ENCODE peak calls at places on chromosomes 2 and 18, in eight cellular contexts. One of them, this sample, is unnamed.
A peak's percentile ranks its signal among the peaks of the same experiment; 100 is the strongest.

GRCh38 chr2:23926289-23926749 is 604 bp downstream of the ATAD2B start:
- DNase-seq in spleen: peak; percentile 91
- DNase-seq in right cardiac atrium: peak; percentile 44
- DNase-seq in adrenal gland: peak; percentile 48
- DNase-seq in fibroblast of lung: no peak
- DNase-seq in pancreas: no peak
- DNase-seq in stomach: peak; percentile 43
- DNase-seq in uterus: no peak
- DNase-seq in this sample: peak; percentile 84

GRCh38 chr2:17540813-17541513 is 467 bp downstream of the VSNL1 start:
- DNase-seq in spleen: no peak
- DNase-seq in right cardiac atrium: no peak
- DNase-seq in adrenal gland: no peak
- DNase-seq in fibroblast of lung: no peak
- DNase-seq in pancreas: no peak
- DNase-seq in stomach: no peak
- DNase-seq in uterus: no peak
- DNase-seq in this sample: no peak

GRCh38 chr2:73642338-73643018 is at the start of gene NAT8:
- DNase-seq in spleen: no peak
- DNase-seq in right cardiac atrium: no peak
- DNase-seq in adrenal gland: no peak
- DNase-seq in fibroblast of lung: no peak
- DNase-seq in pancreas: no peak
- DNase-seq in stomach: no peak
- DNase-seq in uterus: no peak
- DNase-seq in this sample: no peak

GRCh38 chr2:60819155-60819862 is 62.1 kb upstream of the REL start:
- DNase-seq in spleen: peak; percentile 89
- DNase-seq in right cardiac atrium: no peak
- DNase-seq in adrenal gland: no peak
- DNase-seq in fibroblast of lung: no peak
- DNase-seq in pancreas: no peak
- DNase-seq in stomach: peak; percentile 41
- DNase-seq in uterus: no peak
- DNase-seq in this sample: no peak

GRCh38 chr18:49560277-49561126 is 1.4 kb upstream of the LIPG start:
- DNase-seq in spleen: no peak
- DNase-seq in right cardiac atrium: no peak
- DNase-seq in adrenal gland: no peak
- DNase-seq in fibroblast of lung: no peak
- DNase-seq in pancreas: no peak
- DNase-seq in stomach: no peak
- DNase-seq in uterus: no peak
- DNase-seq in this sample: no peak

GRCh38 chr2:84481702-84482101 is 22.6 kb upstream of the SUCLG1 start:
- DNase-seq in spleen: no peak
- DNase-seq in right cardiac atrium: no peak
- DNase-seq in adrenal gland: no peak
- DNase-seq in fibroblast of lung: peak; percentile 42
- DNase-seq in pancreas: no peak
- DNase-seq in stomach: no peak
- DNase-seq in uterus: no peak
- DNase-seq in this sample: no peak

GRCh38 chr2:110219496-110220192 is 7.3 kb upstream of the MTLN start:
- DNase-seq in spleen: no peak
- DNase-seq in right cardiac atrium: no peak
- DNase-seq in adrenal gland: no peak
- DNase-seq in fibroblast of lung: no peak
- DNase-seq in pancreas: no peak
- DNase-seq in stomach: no peak
- DNase-seq in uterus: no peak
- DNase-seq in this sample: no peak

GRCh38 chr18:62555135-62555534 is 32.3 kb downstream of the ZCCHC2 start:
- DNase-seq in spleen: no peak
- DNase-seq in right cardiac atrium: no peak
- DNase-seq in adrenal gland: no peak
- DNase-seq in fibroblast of lung: peak; percentile 49
- DNase-seq in pancreas: no peak
- DNase-seq in stomach: no peak
- DNase-seq in uterus: no peak
- DNase-seq in this sample: no peak

GRCh38 chr2:119606674-119607073 is 62.4 kb downstream of the CFAP221 start:
- DNase-seq in spleen: no peak
- DNase-seq in right cardiac atrium: no peak
- DNase-seq in adrenal gland: no peak
- DNase-seq in fibroblast of lung: no peak
- DNase-seq in pancreas: no peak
- DNase-seq in stomach: no peak
- DNase-seq in uterus: no peak
- DNase-seq in this sample: no peak

GRCh38 chr2:147525724-147526489 is 318.9 kb upstream of the ACVR2A start:
- DNase-seq in spleen: no peak
- DNase-seq in right cardiac atrium: no peak
- DNase-seq in adrenal gland: no peak
- DNase-seq in fibroblast of lung: peak; percentile 14
- DNase-seq in pancreas: peak; percentile 44
- DNase-seq in stomach: peak; percentile 65
- DNase-seq in uterus: no peak
- DNase-seq in this sample: no peak

GRCh38 chr2:241030883-241031282 is 32.5 kb downstream of the SNED1 start:
- DNase-seq in spleen: no peak
- DNase-seq in right cardiac atrium: no peak
- DNase-seq in adrenal gland: no peak
- DNase-seq in fibroblast of lung: no peak
- DNase-seq in pancreas: no peak
- DNase-seq in stomach: no peak
- DNase-seq in uterus: no peak
- DNase-seq in this sample: no peak

GRCh38 chr18:9719421-9719981 is 11.4 kb downstream of the RAB31 start:
- DNase-seq in spleen: no peak
- DNase-seq in right cardiac atrium: no peak
- DNase-seq in adrenal gland: peak; percentile 69
- DNase-seq in fibroblast of lung: peak; percentile 85
- DNase-seq in pancreas: no peak
- DNase-seq in stomach: no peak
- DNase-seq in uterus: peak; percentile 54
- DNase-seq in this sample: peak; percentile 85

GRCh38 chr2:159489476-159489875 is 126.9 kb downstream of the BAZ2B start:
- DNase-seq in spleen: no peak
- DNase-seq in right cardiac atrium: no peak
- DNase-seq in adrenal gland: no peak
- DNase-seq in fibroblast of lung: no peak
- DNase-seq in pancreas: no peak
- DNase-seq in stomach: no peak
- DNase-seq in uterus: no peak
- DNase-seq in this sample: no peak

GRCh38 chr2:221289389-221289788 is 282.7 kb downstream of the EPHA4 start:
- DNase-seq in spleen: no peak
- DNase-seq in right cardiac atrium: no peak
- DNase-seq in adrenal gland: no peak
- DNase-seq in fibroblast of lung: no peak
- DNase-seq in pancreas: no peak
- DNase-seq in stomach: no peak
- DNase-seq in uterus: no peak
- DNase-seq in this sample: no peak

GRCh38 chr2:239737144-239737463 is 288.0 kb downstream of the NDUFA10 start:
- DNase-seq in spleen: no peak
- DNase-seq in right cardiac atrium: no peak
- DNase-seq in adrenal gland: no peak
- DNase-seq in fibroblast of lung: no peak
- DNase-seq in pancreas: no peak
- DNase-seq in stomach: no peak
- DNase-seq in uterus: no peak
- DNase-seq in this sample: no peak

GRCh38 chr2:157032019-157032418 is 225.5 kb upstream of the GALNT5 start:
- DNase-seq in spleen: no peak
- DNase-seq in right cardiac atrium: no peak
- DNase-seq in adrenal gland: no peak
- DNase-seq in fibroblast of lung: peak; percentile 95
- DNase-seq in pancreas: no peak
- DNase-seq in stomach: no peak
- DNase-seq in uterus: no peak
- DNase-seq in this sample: no peak

GRCh38 chr2:223762853-223763252 is 74.5 kb downstream of the AP1S3 start:
- DNase-seq in spleen: no peak
- DNase-seq in right cardiac atrium: no peak
- DNase-seq in adrenal gland: no peak
- DNase-seq in fibroblast of lung: peak; percentile 24
- DNase-seq in pancreas: no peak
- DNase-seq in stomach: no peak
- DNase-seq in uterus: no peak
- DNase-seq in this sample: no peak

GRCh38 chr2:176106636-176107539 is at the start of gene HOXD11:
- DNase-seq in spleen: no peak
- DNase-seq in right cardiac atrium: no peak
- DNase-seq in adrenal gland: no peak
- DNase-seq in fibroblast of lung: no peak
- DNase-seq in pancreas: no peak
- DNase-seq in stomach: no peak
- DNase-seq in uterus: peak; percentile 80
- DNase-seq in this sample: peak; percentile 30

GRCh38 chr18:6875764-6876163 is 146.2 kb downstream of the ARHGAP28 start:
- DNase-seq in spleen: no peak
- DNase-seq in right cardiac atrium: no peak
- DNase-seq in adrenal gland: no peak
- DNase-seq in fibroblast of lung: no peak
- DNase-seq in pancreas: no peak
- DNase-seq in stomach: no peak
- DNase-seq in uterus: no peak
- DNase-seq in this sample: no peak

GRCh38 chr2:198961555-198961954 is 496.2 kb downstream of the SATB2 start:
- DNase-seq in spleen: no peak
- DNase-seq in right cardiac atrium: no peak
- DNase-seq in adrenal gland: no peak
- DNase-seq in fibroblast of lung: no peak
- DNase-seq in pancreas: no peak
- DNase-seq in stomach: no peak
- DNase-seq in uterus: no peak
- DNase-seq in this sample: no peak

GRCh38 chr2:152098033-152098797 is 629 bp downstream of the CACNB4 start:
- DNase-seq in spleen: peak; percentile 83
- DNase-seq in right cardiac atrium: peak; percentile 30
- DNase-seq in adrenal gland: peak; percentile 41
- DNase-seq in fibroblast of lung: peak; percentile 18
- DNase-seq in pancreas: peak; percentile 27
- DNase-seq in stomach: peak; percentile 34
- DNase-seq in uterus: peak; percentile 24
- DNase-seq in this sample: peak; percentile 57
- H3K27me3 ChIP-seq in spleen: peaks cover 58% of the 10 kb centered on the region
- H3K27me3 ChIP-seq in right cardiac atrium: no peaks in the 10 kb centered on the region
- H3K27me3 ChIP-seq in adrenal gland: no peaks in the 10 kb centered on the region
- H3K27me3 ChIP-seq in fibroblast of lung: peaks cover 23% of the 10 kb centered on the region
- H3K27me3 ChIP-seq in pancreas: no peaks in the 10 kb centered on the region
- H3K27me3 ChIP-seq in stomach: no peaks in the 10 kb centered on the region
- H3K27me3 ChIP-seq in uterus: peaks cover 3% of the 10 kb centered on the region
- H3K27me3 ChIP-seq in this sample: no peaks in the 10 kb centered on the region

DNA sequence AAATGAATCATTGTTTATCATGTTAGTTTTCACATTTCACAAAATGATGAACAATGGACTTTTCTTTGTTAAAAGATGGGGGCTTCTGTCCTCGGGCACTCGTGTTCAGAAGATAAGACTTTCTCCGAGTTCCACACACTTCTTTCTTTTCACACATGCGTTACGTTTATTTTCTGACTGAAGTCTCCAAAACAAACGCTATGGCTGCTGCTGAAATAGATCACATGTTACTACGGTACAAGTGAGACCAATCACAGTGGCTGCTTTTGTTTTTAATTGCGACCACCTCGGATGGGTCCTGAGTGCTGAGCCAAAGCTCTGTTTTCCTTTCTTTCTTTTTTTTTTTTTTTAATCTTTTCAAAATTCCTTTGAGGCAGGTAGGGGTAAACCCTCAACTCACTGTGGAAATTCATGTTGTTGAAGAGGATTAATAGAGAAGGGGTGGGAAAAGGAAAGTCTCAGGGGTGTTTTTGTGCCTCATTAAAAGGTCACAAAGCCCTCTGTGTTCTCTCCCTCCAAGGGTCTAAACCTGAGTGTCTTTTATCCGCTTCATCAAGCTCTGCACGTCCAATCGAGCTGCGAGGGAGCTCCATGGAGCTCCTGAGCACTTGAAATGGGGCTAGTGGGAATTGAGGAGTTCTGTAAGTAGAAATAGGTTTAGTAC is 48.2 kb downstream of the ARL4C start:
- DNase-seq in spleen: no peak
- DNase-seq in right cardiac atrium: no peak
- DNase-seq in adrenal gland: no peak
- DNase-seq in fibroblast of lung: no peak
- DNase-seq in pancreas: no peak
- DNase-seq in stomach: no peak
- DNase-seq in uterus: no peak
- DNase-seq in this sample: no peak
- H3K27ac ChIP-seq in spleen: no peak overlapping the region
- H3K27ac ChIP-seq in right cardiac atrium: no peak overlapping the region
- H3K27ac ChIP-seq in adrenal gland: no peak overlapping the region
- H3K27ac ChIP-seq in fibroblast of lung: no peak overlapping the region
- H3K27ac ChIP-seq in pancreas: no peak overlapping the region
- H3K27ac ChIP-seq in stomach: no peak overlapping the region
- H3K27ac ChIP-seq in uterus: no peak overlapping the region
- H3K27ac ChIP-seq in this sample: no peak overlapping the region

DNA sequence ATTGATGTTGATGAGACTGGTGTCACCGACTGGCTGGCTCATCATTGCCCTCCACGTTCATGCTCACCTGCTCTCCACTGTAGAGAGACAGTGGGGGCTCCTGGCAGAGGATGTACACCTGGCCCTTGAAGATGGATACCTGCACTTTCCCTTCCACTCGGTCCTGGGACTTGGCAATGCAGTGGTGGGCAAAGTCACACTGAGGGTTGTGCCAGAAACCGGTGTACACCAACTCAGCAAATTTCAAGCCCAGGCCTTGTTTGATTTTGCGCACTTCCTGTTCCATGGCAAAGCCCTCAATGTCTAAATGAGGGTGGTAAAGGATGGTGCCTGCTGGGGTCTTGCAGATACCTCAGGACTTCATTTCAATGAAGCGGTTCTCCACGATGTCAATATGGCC is 32.5 kb downstream of the GEMIN6 start:
- DNase-seq in spleen: no peak
- DNase-seq in right cardiac atrium: no peak
- DNase-seq in adrenal gland: no peak
- DNase-seq in fibroblast of lung: no peak
- DNase-seq in pancreas: no peak
- DNase-seq in stomach: no peak
- DNase-seq in uterus: no peak
- DNase-seq in this sample: no peak
- H3K9me3 ChIP-seq in spleen: no peaks in the 10 kb centered on the region
- H3K9me3 ChIP-seq in right cardiac atrium: no peaks in the 10 kb centered on the region
- H3K9me3 ChIP-seq in adrenal gland: no peaks in the 10 kb centered on the region
- H3K9me3 ChIP-seq in fibroblast of lung: no peaks in the 10 kb centered on the region
- H3K9me3 ChIP-seq in pancreas: no peaks in the 10 kb centered on the region
- H3K9me3 ChIP-seq in stomach: no peaks in the 10 kb centered on the region
- H3K9me3 ChIP-seq in uterus: no peaks in the 10 kb centered on the region
- H3K9me3 ChIP-seq in this sample: no peaks in the 10 kb centered on the region

GRCh38 chr2:232418466-232419244 is 12.0 kb downstream of the ALPG start:
- DNase-seq in spleen: peak; percentile 56
- DNase-seq in right cardiac atrium: no peak
- DNase-seq in adrenal gland: no peak
- DNase-seq in fibroblast of lung: peak; percentile 5
- DNase-seq in pancreas: no peak
- DNase-seq in stomach: no peak
- DNase-seq in uterus: no peak
- DNase-seq in this sample: no peak
- H3K27me3 ChIP-seq in spleen: peaks cover 93% of the 10 kb centered on the region
- H3K27me3 ChIP-seq in right cardiac atrium: no peaks in the 10 kb centered on the region
- H3K27me3 ChIP-seq in adrenal gland: peaks cover 52% of the 10 kb centered on the region
- H3K27me3 ChIP-seq in fibroblast of lung: peaks cover 48% of the 10 kb centered on the region
- H3K27me3 ChIP-seq in pancreas: peaks cover 6% of the 10 kb centered on the region
- H3K27me3 ChIP-seq in stomach: peaks cover 27% of the 10 kb centered on the region
- H3K27me3 ChIP-seq in uterus: peaks cover 9% of the 10 kb centered on the region
- H3K27me3 ChIP-seq in this sample: no peaks in the 10 kb centered on the region

GRCh38 chr2:235605999-235606715 is 112.3 kb downstream of the AGAP1 start:
- DNase-seq in spleen: no peak
- DNase-seq in right cardiac atrium: no peak
- DNase-seq in adrenal gland: no peak
- DNase-seq in fibroblast of lung: peak; percentile 82
- DNase-seq in pancreas: no peak
- DNase-seq in stomach: no peak
- DNase-seq in uterus: no peak
- DNase-seq in this sample: no peak
- H3K27ac ChIP-seq in spleen: no peak overlapping the region
- H3K27ac ChIP-seq in right cardiac atrium: peak overlapping the region; percentile 23
- H3K27ac ChIP-seq in adrenal gland: no peak overlapping the region
- H3K27ac ChIP-seq in fibroblast of lung: peak overlapping the region; percentile 59
- H3K27ac ChIP-seq in pancreas: no peak overlapping the region
- H3K27ac ChIP-seq in stomach: peak overlapping the region; percentile 52
- H3K27ac ChIP-seq in uterus: no peak overlapping the region
- H3K27ac ChIP-seq in this sample: no peak overlapping the region

This sample was measured in aorta.